ENCODE peak calls at places on chromosome 1, in ten cellular contexts. K is WTC11; O is NCI-H2029; P is Kasumi-1; Z is HuH-7.5; S is naive B cell; X is D341Med; R is natural killer cell treated with Interleukin-12 subunit alpha and Interleukin-12 subunit beta and Interleukin-15 and Interleukin-18, amount 100 ng/mL, for 72 hours; G is NCI-H2081; D is A549. C is an unnamed sample.

GRCh38 chr1:26064591-26064990 is 2.8 kb downstream of the TRIM63 start:
- DNase-seq in K (no peak), O (no peak), P (no peak), Z (no peak), S (no peak), X (no peak), R (no peak), G (no peak), D (no peak), C (no peak)

GRCh38 chr1:206575894-206576737 is 36.1 kb downstream of the EIF2D start:
- DNase-seq in K (no peak), O (no peak), P (no peak), Z (no peak), S (no peak), X (peak; percentile 71), R (no peak), G (peak; percentile 86), D (no peak), C (no peak)

GRCh38 chr1:226625832-226626576 is 77.4 kb downstream of the STUM start:
- DNase-seq in K (no peak), O (no peak), P (no peak), Z (no peak), S (no peak), X (no peak), R (peak; percentile 38), G (no peak), D (no peak), C (no peak)

GRCh38 chr1:156693858-156694562 is 11.4 kb downstream of the CRABP2 start:
- DNase-seq in K (no peak), O (no peak), P (peak; percentile 22), Z (no peak), S (no peak), X (no peak), R (no peak), G (no peak), D (peak; percentile 34), C (no peak)

GRCh38 chr1:236394016-236394481 is at the start of gene EDARADD:
- DNase-seq in K (no peak), O (no peak), P (no peak), Z (no peak), S (no peak), X (no peak), R (no peak), G (no peak), D (no peak), C (no peak)

GRCh38 chr1:228457017-228457395 is 30.2 kb upstream of the RNF187 start:
- DNase-seq in K (no peak), O (no peak), P (no peak), Z (no peak), S (no peak), X (no peak), R (no peak), G (peak; percentile 46), D (no peak), C (no peak)

GRCh38 chr1:202023033-202023433 is 12.6 kb downstream of the ELF3 start:
- DNase-seq in K (no peak), O (peak; percentile 89), P (no peak), Z (no peak), S (no peak), X (no peak), R (no peak), G (peak; percentile 73), D (peak; percentile 90), C (no peak)

GRCh38 chr1:156435551-156436318 is 64.8 kb downstream of the MEF2D start:
- DNase-seq in K (no peak), O (no peak), P (no peak), Z (no peak), S (peak; percentile 56), X (no peak), R (no peak), G (no peak), D (no peak), C (peak; percentile 38)

GRCh38 chr1:201481761-201482493 is 12.9 kb upstream of the PHLDA3 start:
- DNase-seq in K (peak; percentile 97), O (peak; percentile 65), P (peak; percentile 83), Z (peak; percentile 89), S (peak; percentile 71), X (peak; percentile 90), R (peak; percentile 74), G (peak; percentile 89), D (peak; percentile 86), C (peak; percentile 87)

GRCh38 chr1:243842978-243843490 is 7.0 kb downstream of the AKT3 start:
- DNase-seq in K (no peak), O (no peak), P (no peak), Z (no peak), S (no peak), X (no peak), R (no peak), G (no peak), D (peak; percentile 43), C (peak; percentile 73)

GRCh38 chr1:33005812-33006465 is 30.7 kb downstream of the AK2 start:
- DNase-seq in K (no peak), O (no peak), P (no peak), Z (no peak), S (no peak), X (no peak), R (no peak), G (no peak), D (no peak), C (peak; percentile 62)

GRCh38 chr1:203626910-203627246 is 246 bp downstream of the ATP2B4 start:
- DNase-seq in K (peak; percentile 60), O (no peak), P (no peak), Z (peak; percentile 45), S (no peak), X (peak; percentile 53), R (no peak), G (no peak), D (no peak), C (no peak)

GRCh38 chr1:226814751-226815496 is 55.5 kb upstream of the PSEN2 start:
- DNase-seq in K (no peak), O (peak; percentile 53), P (no peak), Z (no peak), S (no peak), X (no peak), R (no peak), G (peak; percentile 94), D (peak; percentile 57), C (no peak)

GRCh38 chr1:157995575-157996169 is 2.2 kb downstream of the KIRREL1 start:
- DNase-seq in K (no peak), O (no peak), P (no peak), Z (no peak), S (no peak), X (no peak), R (no peak), G (no peak), D (no peak), C (no peak)

GRCh38 chr1:95073446-95073845 is 695 bp upstream of the ALG14 start:
- DNase-seq in K (no peak), O (no peak), P (no peak), Z (no peak), S (no peak), X (no peak), R (no peak), G (no peak), D (no peak), C (no peak)

GRCh38 chr1:212754193-212754592 is 37.4 kb downstream of the NSL1 start:
- DNase-seq in K (no peak), O (no peak), P (peak; percentile 26), Z (no peak), S (peak; percentile 22), X (no peak), R (no peak), G (no peak), D (no peak), C (no peak)

GRCh38 chr1:67724928-67725560 is 40.0 kb downstream of the GADD45A start:
- DNase-seq in K (no peak), O (peak; percentile 93), P (peak; percentile 15), Z (no peak), S (no peak), X (no peak), R (no peak), G (peak; percentile 47), D (peak; percentile 51), C (no peak)

GRCh38 chr1:21814241-21814918 is 2.3 kb downstream of the LDLRAD2 start:
- DNase-seq in K (peak; percentile 82), O (no peak), P (peak; percentile 50), Z (peak; percentile 10), S (peak; percentile 20), X (peak; percentile 52), R (no peak), G (no peak), D (no peak), C (peak; percentile 44)

GRCh38 chr1:21881250-21881649 is 55.9 kb downstream of the HSPG2 start:
- DNase-seq in K (no peak), O (no peak), P (no peak), Z (no peak), S (no peak), X (no peak), R (no peak), G (no peak), D (no peak), C (no peak)

GRCh38 chr1:1347663-1348419 is 1.4 kb downstream of the DVL1 start:
- DNase-seq in K (peak; percentile 63), O (no peak), P (no peak), Z (peak; percentile 92), S (no peak), X (no peak), R (no peak), G (no peak), D (peak; percentile 55), C (peak; percentile 74)

GRCh38 chr1:186240436-186240835 is 134.6 kb downstream of the TPR start:
- DNase-seq in K (no peak), O (no peak), P (no peak), Z (no peak), S (no peak), X (no peak), R (no peak), G (no peak), D (no peak), C (no peak)

GRCh38 chr1:53278294-53278693 is 40.0 kb upstream of the MAGOH start:
- DNase-seq in K (peak; percentile 76), O (no peak), P (peak; percentile 46), Z (peak; percentile 93), S (peak; percentile 58), X (peak; percentile 85), R (peak; percentile 66), G (peak; percentile 10), D (peak; percentile 17), C (peak; percentile 40)

GRCh38 chr1:203765029-203765837 is at the start of gene LAX1:
- DNase-seq in K (no peak), O (no peak), P (peak; percentile 90), Z (no peak), S (peak; percentile 35), X (no peak), R (peak; percentile 83), G (no peak), D (no peak), C (no peak)

GRCh38 chr1:98342556-98342955 is 319.0 kb upstream of the SNX7 start:
- DNase-seq in K (no peak), O (no peak), P (no peak), Z (no peak), S (no peak), X (no peak), R (no peak), G (no peak), D (no peak), C (no peak)

GRCh38 chr1:183164350-183164749 is 21.7 kb upstream of the LAMC2 start:
- DNase-seq in K (peak; percentile 46), O (no peak), P (no peak), Z (no peak), S (no peak), X (no peak), R (no peak), G (no peak), D (peak; percentile 89), C (peak; percentile 61)

GRCh38 chr1:231666957-231667601 is 40.5 kb downstream of the DISC1 start:
- DNase-seq in K (no peak), O (no peak), P (no peak), Z (no peak), S (no peak), X (no peak), R (no peak), G (no peak), D (no peak), C (peak; percentile 11)

GRCh38 chr1:53561488-53562115 is 102.4 kb downstream of the DMRTB1 start:
- DNase-seq in K (peak; percentile 4), O (no peak), P (no peak), Z (no peak), S (no peak), X (no peak), R (peak; percentile 10), G (no peak), D (no peak), C (no peak)

GRCh38 chr1:151993084-151993733 is 450 bp downstream of the S100A10 start:
- DNase-seq in K (peak; percentile 50), O (no peak), P (no peak), Z (no peak), S (peak; percentile 20), X (no peak), R (peak; percentile 70), G (no peak), D (peak; percentile 54), C (peak; percentile 29)

C was measured in cardiac muscle cell.